ENCODE peak calls at places on chromosomes 11 and 22, in nine cellular contexts. O is cardiac muscle cell; F is RKO; H is retina; W is T-helper 9 cell; Z is natural killer cell; D is activated naive CD4-positive, alpha-beta T cell treated with anti-CD3 and anti-CD28 coated beads for 36 hours; B is NCI-H1417; M is head of caudate nucleus. G is an unnamed sample.

GRCh38 chr11:82701847-82702520 is 31.7 kb downstream of the FAM181B start:
- DNase-seq in O (peak), F (peak), H (peak), W (no peak), Z (no peak), D (peak), B (peak), M (no peak), G (peak)

GRCh38 chr11:131874070-131874469 is 503.7 kb downstream of the NTM start:
- DNase-seq in O (no peak), F (no peak), H (no peak), W (no peak), Z (no peak), D (no peak), B (no peak), M (no peak), G (peak)

GRCh38 chr11:68839953-68840641 is 1.6 kb downstream of the CPT1A start:
- DNase-seq in O (peak), F (peak), H (peak), W (no peak), Z (no peak), D (peak), B (peak), M (no peak), G (peak)

GRCh38 chr22:35971418-35972119 is 57.1 kb downstream of the RBFOX2 start:
- DNase-seq in O (peak), F (no peak), H (peak), W (no peak), Z (no peak), D (no peak), B (no peak), M (no peak), G (no peak)

GRCh38 chr11:130037881-130038601 is 31.7 kb upstream of the APLP2 start:
- DNase-seq in O (peak), F (peak), H (no peak), W (no peak), Z (no peak), D (no peak), B (no peak), M (no peak), G (peak)

GRCh38 chr22:32820131-32820882 is 18.8 kb downstream of the TIMP3 start:
- DNase-seq in O (no peak), F (no peak), H (no peak), W (no peak), Z (no peak), D (no peak), B (no peak), M (no peak), G (no peak)

GRCh38 chr11:123707606-123708205 is 33.8 kb downstream of the ZNF202 start:
- DNase-seq in O (peak), F (peak), H (peak), W (peak), Z (no peak), D (peak), B (peak), M (peak), G (peak)

GRCh38 chr11:100536979-100537378 is 150.1 kb upstream of the ARHGAP42 start:
- DNase-seq in O (no peak), F (no peak), H (no peak), W (no peak), Z (no peak), D (no peak), B (no peak), M (no peak), G (no peak)

GRCh38 chr11:17906436-17906835 is 106.4 kb downstream of the SERGEF start:
- DNase-seq in O (no peak), F (no peak), H (peak), W (no peak), Z (no peak), D (peak), B (no peak), M (peak), G (peak)

GRCh38 chr11:18013790-18014507 is 1.1 kb upstream of the SERGEF start:
- DNase-seq in O (peak), F (peak), H (no peak), W (no peak), Z (no peak), D (peak), B (no peak), M (no peak), G (peak)

GRCh38 chr22:46769191-46769675 is 6.8 kb downstream of the TBC1D22A start:
- DNase-seq in O (no peak), F (no peak), H (no peak), W (no peak), Z (no peak), D (no peak), B (peak), M (no peak), G (peak)

GRCh38 chr22:35458547-35459422 is 58.8 kb downstream of the MCM5 start:
- DNase-seq in O (no peak), F (no peak), H (no peak), W (no peak), Z (no peak), D (no peak), B (peak), M (peak), G (no peak)

GRCh38 chr11:76714493-76714892 is 43.9 kb upstream of the LRRC32 start:
- DNase-seq in O (no peak), F (no peak), H (no peak), W (no peak), Z (no peak), D (no peak), B (no peak), M (no peak), G (no peak)

GRCh38 chr22:45785458-45785857 is 113.8 kb downstream of the ATXN10 start:
- DNase-seq in O (no peak), F (no peak), H (no peak), W (no peak), Z (no peak), D (no peak), B (no peak), M (no peak), G (no peak)

GRCh38 chr22:37273846-37274225 is 8.5 kb upstream of the CYTH4 start:
- DNase-seq in O (no peak), F (no peak), H (no peak), W (no peak), Z (no peak), D (no peak), B (no peak), M (no peak), G (no peak)

GRCh38 chr11:81772161-81772560 is 961.5 kb downstream of the FAM181B start:
- DNase-seq in O (peak), F (no peak), H (no peak), W (no peak), Z (no peak), D (no peak), B (no peak), M (no peak), G (no peak)

GRCh38 chr11:119806064-119806915 is 77.3 kb upstream of the NECTIN1 start:
- DNase-seq in O (no peak), F (no peak), H (no peak), W (no peak), Z (no peak), D (no peak), B (no peak), M (no peak), G (no peak)

GRCh38 chr11:66068923-66069714 is 953 bp upstream of the PACS1 start:
- DNase-seq in O (peak), F (peak), H (no peak), W (no peak), Z (peak), D (peak), B (no peak), M (no peak), G (peak)

GRCh38 chr11:110337570-110338193 is 41.3 kb upstream of the RDX start:
- DNase-seq in O (peak), F (peak), H (no peak), W (no peak), Z (no peak), D (peak), B (no peak), M (no peak), G (peak)

GRCh38 chr11:64437426-64437825 is 78.5 kb downstream of the RPS6KA4 start:
- DNase-seq in O (no peak), F (no peak), H (no peak), W (no peak), Z (no peak), D (no peak), B (no peak), M (no peak), G (no peak)

GRCh38 chr11:63602296-63602695 is 11.9 kb downstream of the PLAAT3 start:
- DNase-seq in O (peak), F (no peak), H (no peak), W (no peak), Z (no peak), D (no peak), B (no peak), M (no peak), G (no peak)

GRCh38 chr11:75966546-75967287 is 151.7 kb downstream of the UVRAG start:
- DNase-seq in O (peak), F (peak), H (no peak), W (no peak), Z (no peak), D (no peak), B (no peak), M (no peak), G (no peak)

GRCh38 chr11:133137939-133138338 is 394.4 kb downstream of the OPCML start:
- DNase-seq in O (no peak), F (no peak), H (no peak), W (no peak), Z (no peak), D (no peak), B (no peak), M (no peak), G (no peak)

GRCh38 chr22:24156146-24156914 is 25.0 kb upstream of the SUSD2 start:
- DNase-seq in O (peak), F (peak), H (peak), W (peak), Z (peak), D (peak), B (no peak), M (peak), G (peak)

GRCh38 chr11:28343304-28344233 is 235.4 kb downstream of the METTL15 start:
- DNase-seq in O (peak), F (peak), H (no peak), W (no peak), Z (no peak), D (no peak), B (no peak), M (no peak), G (peak)

GRCh38 chr11:123760894-123761293 is 6.6 kb upstream of the OR6X1 start:
- DNase-seq in O (no peak), F (no peak), H (no peak), W (no peak), Z (no peak), D (no peak), B (no peak), M (no peak), G (no peak)

GRCh38 chr11:45901646-45902045 is 5.4 kb downstream of the FREY1 start:
- DNase-seq in O (no peak), F (no peak), H (no peak), W (no peak), Z (no peak), D (no peak), B (no peak), M (peak), G (no peak)

GRCh38 chr22:44031111-44031963 is 7.2 kb downstream of the PARVB start:
- DNase-seq in O (peak), F (no peak), H (no peak), W (no peak), Z (no peak), D (peak), B (no peak), M (no peak), G (no peak)

GRCh38 chr11:47534707-47535251 is 18.2 kb downstream of the CELF1 start:
- DNase-seq in O (no peak), F (no peak), H (no peak), W (no peak), Z (no peak), D (no peak), B (no peak), M (no peak), G (no peak)

G was measured in SW480.